ENCODE peak calls at places on chromosomes 13 and 19, in five cellular contexts. B, E, N, F and P are unnamed samples.

GRCh38 chr19:30046522-30046921 is 104.5 kb downstream of the URI1 start:
- DNase-seq in B (no peak), E (no peak), N (peak), F (no peak), P (no peak)

GRCh38 chr13:95411641-95412040 is 110.4 kb upstream of the ABCC4 start:
- DNase-seq in B (no peak), E (no peak), N (no peak), F (no peak), P (no peak)

GRCh38 chr19:52991484-52991883 is 22.2 kb upstream of the ERVV-1 start:
- DNase-seq in B (no peak), E (no peak), N (peak), F (peak), P (no peak)

GRCh38 chr13:42970824-42971669 is 21.0 kb downstream of the EPSTI1 start:
- DNase-seq in B (no peak), E (no peak), N (peak), F (no peak), P (peak)

GRCh38 chr19:47417107-47417745 is 2.1 kb downstream of the MEIS3 start:
- DNase-seq in B (no peak), E (no peak), N (no peak), F (no peak), P (no peak)

GRCh38 chr13:66915596-66916185 is 314.4 kb downstream of the PCDH9 start:
- DNase-seq in B (no peak), E (no peak), N (peak), F (no peak), P (no peak)

GRCh38 chr13:75255159-75255558 is 226.8 kb downstream of the TBC1D4 start:
- DNase-seq in B (no peak), E (no peak), N (no peak), F (no peak), P (no peak)

GRCh38 chr19:38617283-38617763 is 430 bp downstream of the MAP4K1 start:
- DNase-seq in B (no peak), E (no peak), N (no peak), F (no peak), P (peak)

GRCh38 chr13:28448959-28449358 is 46.0 kb downstream of the FLT1 start:
- DNase-seq in B (no peak), E (no peak), N (no peak), F (no peak), P (no peak)

GRCh38 chr13:114063545-114064515 is 68.6 kb downstream of the RASA3 start:
- DNase-seq in B (no peak), E (peak), N (peak), F (no peak), P (peak)

GRCh38 chr13:64527561-64527960 is 2702.6 kb downstream of the PCDH9 start:
- DNase-seq in B (no peak), E (no peak), N (no peak), F (no peak), P (no peak)

GRCh38 chr13:49972709-49973108 is 24.1 kb upstream of the TRIM13 start:
- DNase-seq in B (no peak), E (no peak), N (no peak), F (no peak), P (no peak)

GRCh38 chr13:39350461-39350881 is 252.5 kb downstream of the LHFPL6 start:
- DNase-seq in B (no peak), E (peak), N (peak), F (no peak), P (no peak)

GRCh38 chr13:76440568-76440967 is 445.6 kb downstream of the KCTD12 start:
- DNase-seq in B (no peak), E (no peak), N (no peak), F (no peak), P (peak)

GRCh38 chr13:87999791-88000190 is 328.6 kb downstream of the SLITRK5 start:
- DNase-seq in B (no peak), E (no peak), N (no peak), F (peak), P (no peak)

GRCh38 chr19:7795555-7796161 is 32.6 kb downstream of the CLEC4M start:
- DNase-seq in B (no peak), E (no peak), N (peak), F (no peak), P (no peak)

GRCh38 chr19:4649392-4650094 is 10.2 kb downstream of the TNFAIP8L1 start:
- DNase-seq in B (no peak), E (no peak), N (no peak), F (no peak), P (no peak)

GRCh38 chr19:43606569-43607229 is 5.2 kb upstream of the SRRM5 start:
- DNase-seq in B (no peak), E (no peak), N (no peak), F (no peak), P (no peak)

GRCh38 chr13:83878691-83879410 is 3.4 kb downstream of the SLITRK1 start:
- DNase-seq in B (peak), E (no peak), N (no peak), F (no peak), P (no peak)